ENCODE peak calls at places on chromosomes 6 and 20, in seven cellular contexts. Z is stimulated activated CD4-positive, alpha-beta T cell treated with anti-CD3 and anti-CD28 coated beads, Interleukin-2, amount 100 ng/mL, for 24 hours; D is astrocyte; W is activated CD8-positive, alpha-beta memory T cell treated with anti-CD3 and anti-CD28 coated beads for 1 hour; H is AG08396; U is MCF 10A; F is activated T-cell treated with anti-CD3 and anti-CD28 coated beads, Interleukin-2, amount 50 U/mL, for 24 hours. J is an unnamed sample.

GRCh38 chr6:34177181-34177591 is 31.3 kb upstream of the GRM4 start:
- DNase-seq in Z (peak), D (no peak), W (no peak), H (no peak), U (no peak), F (peak), J (no peak)

GRCh38 chr6:51028271-51028670 is 209.6 kb downstream of the TFAP2B start:
- DNase-seq in Z (no peak), D (peak), W (no peak), H (no peak), U (peak), F (no peak), J (no peak)

GRCh38 chr6:18081025-18081668 is 41.3 kb downstream of the NHLRC1 start:
- DNase-seq in Z (no peak), D (no peak), W (no peak), H (no peak), U (no peak), F (no peak), J (no peak)

GRCh38 chr6:29553268-29554057 is 6.1 kb downstream of the UBD start:
- DNase-seq in Z (no peak), D (peak), W (no peak), H (peak), U (no peak), F (peak), J (no peak)

GRCh38 chr6:99822741-99823512 is 171.1 kb downstream of the MCHR2 start:
- DNase-seq in Z (no peak), D (peak), W (no peak), H (peak), U (peak), F (no peak), J (peak)

GRCh38 chr6:75285156-75285639 is 606 bp upstream of the TMEM30A start:
- DNase-seq in Z (no peak), D (no peak), W (no peak), H (no peak), U (peak), F (no peak), J (no peak)

GRCh38 chr6:126039284-126039683 is 52.9 kb downstream of the TRMT11 start:
- DNase-seq in Z (no peak), D (peak), W (no peak), H (no peak), U (peak), F (no peak), J (no peak)

GRCh38 chr20:19231359-19232035 is 19.1 kb downstream of the SLC24A3 start:
- DNase-seq in Z (no peak), D (no peak), W (no peak), H (no peak), U (no peak), F (no peak), J (no peak)

GRCh38 chr20:38201356-38201755 is 36.3 kb upstream of the TGM2 start:
- DNase-seq in Z (no peak), D (peak), W (no peak), H (peak), U (peak), F (peak), J (peak)

GRCh38 chr6:13593103-13593502 is 18.7 kb downstream of the SIRT5 start:
- DNase-seq in Z (no peak), D (no peak), W (no peak), H (no peak), U (no peak), F (no peak), J (no peak)

GRCh38 chr6:72946766-72947165 is 278.5 kb downstream of the KHDC1L start:
- DNase-seq in Z (no peak), D (peak), W (no peak), H (no peak), U (peak), F (no peak), J (no peak)

GRCh38 chr20:51061646-51062045 is 38.7 kb upstream of the KCNG1 start:
- DNase-seq in Z (no peak), D (no peak), W (no peak), H (no peak), U (no peak), F (no peak), J (no peak)

GRCh38 chr6:168342626-168343025 is 23.0 kb upstream of the DACT2 start:
- DNase-seq in Z (no peak), D (no peak), W (no peak), H (no peak), U (peak), F (no peak), J (no peak)

GRCh38 chr20:58569211-58570125 is 54.3 kb upstream of the APCDD1L start:
- DNase-seq in Z (no peak), D (no peak), W (no peak), H (no peak), U (no peak), F (no peak), J (no peak)

GRCh38 chr6:169559001-169559441 is 142.8 kb downstream of the WDR27 start:
- DNase-seq in Z (no peak), D (peak), W (no peak), H (no peak), U (no peak), F (no peak), J (no peak)

GRCh38 chr20:45863543-45864470 is 6.4 kb downstream of the ZSWIM3 start:
- DNase-seq in Z (no peak), D (no peak), W (no peak), H (no peak), U (no peak), F (no peak), J (no peak)

GRCh38 chr6:165986647-165987482 is 180.8 kb downstream of the TBXT start:
- DNase-seq in Z (no peak), D (peak), W (no peak), H (peak), U (peak), F (no peak), J (no peak)

GRCh38 chr20:31722388-31723281 is at the start of gene BCL2L1:
- DNase-seq in Z (peak), D (peak), W (peak), H (peak), U (peak), F (peak), J (peak)

J was measured in RKO.